ENCODE peak calls at places on chromosomes 1 and 21, in six cellular contexts. W, A, E, Z, V and O are unnamed samples.
A peak's percentile ranks its signal among the peaks of the same experiment; 100 is the strongest.

GRCh38 chr1:26351591-26352337 is 2.2 kb downstream of the CRYBG2 start:
- DNase-seq in V (no peak), E (peak; percentile 65), W (peak; percentile 70), A (peak; percentile 92), Z (no peak), O (no peak)

GRCh38 chr1:9275567-9276034 is 17.1 kb upstream of the SPSB1 start:
- DNase-seq in E (peak; percentile 92), Z (no peak), A (peak; percentile 85), V (peak; percentile 47), W (peak; percentile 91), O (no peak)

GRCh38 chr1:172429324-172430127 is 9.0 kb downstream of the C1orf105 start:
- DNase-seq in A (peak; percentile 81), Z (no peak), V (peak; percentile 46), E (peak; percentile 70), W (peak; percentile 55), O (peak; percentile 45)

GRCh38 chr21:45998871-45999580 is 17.5 kb downstream of the COL6A1 start:
- DNase-seq in A (no peak), W (no peak), E (no peak), V (no peak), Z (no peak), O (no peak)

GRCh38 chr1:23394664-23395063 is 25.0 kb upstream of the ZNF436 start:
- DNase-seq in A (no peak), V (no peak), E (peak; percentile 69), W (peak; percentile 90), Z (no peak), O (no peak)

GRCh38 chr21:14095021-14095420 is 115.7 kb downstream of the LIPI start:
- DNase-seq in W (no peak), A (no peak), V (no peak), Z (no peak), E (no peak), O (no peak)

GRCh38 chr21:45972353-45972715 is 9.2 kb upstream of the COL6A1 start:
- DNase-seq in A (no peak), E (no peak), V (no peak), W (no peak), Z (no peak), O (no peak)

GRCh38 chr1:112410704-112411103 is 14.7 kb downstream of the CTTNBP2NL start:
- DNase-seq in V (no peak), W (no peak), A (no peak), Z (no peak), E (no peak), O (no peak)

GRCh38 chr1:246607466-246607865 is 41.2 kb downstream of the CNST start:
- DNase-seq in W (no peak), Z (no peak), E (no peak), V (no peak), A (no peak), O (no peak)

GRCh38 chr1:230084408-230085177 is 17.6 kb downstream of the GALNT2 start:
- DNase-seq in Z (peak; percentile 75), E (peak; percentile 99), A (peak; percentile 99), V (no peak), W (peak; percentile 99), O (no peak)

GRCh38 chr1:55337801-55338447 is 122.8 kb upstream of the USP24 start:
- DNase-seq in V (peak; percentile 47), W (peak; percentile 45), E (peak; percentile 79), Z (no peak), A (peak; percentile 63), O (no peak)

GRCh38 chr1:41305576-41306365 is 55.5 kb upstream of the FOXO6 start:
- DNase-seq in W (no peak), V (no peak), Z (no peak), A (no peak), E (no peak), O (no peak)

GRCh38 chr1:209106861-209107260 is 476.7 kb upstream of the CAMK1G start:
- DNase-seq in A (no peak), E (no peak), Z (no peak), W (no peak), V (no peak), O (no peak)

GRCh38 chr1:165629848-165630628 is 996 bp upstream of the MGST3 start:
- DNase-seq in E (no peak), Z (no peak), W (no peak), V (peak; percentile 4), A (no peak), O (peak; percentile 72)

GRCh38 chr21:44708213-44708865 is 3.0 kb downstream of the TSPEAR start:
- DNase-seq in V (no peak), Z (no peak), W (no peak), A (no peak), E (no peak), O (no peak)

GRCh38 chr1:3324704-3325535 is 129.5 kb upstream of the ARHGEF16 start:
- DNase-seq in Z (no peak), A (no peak), V (no peak), E (no peak), W (no peak), O (no peak)

GRCh38 chr1:29851666-29852065 is 615.3 kb downstream of the PTPRU start:
- DNase-seq in A (peak; percentile 11), V (no peak), Z (no peak), W (no peak), E (no peak), O (no peak)

GRCh38 chr1:227563319-227564201 is at the start of gene ZNF678:
- DNase-seq in E (peak; percentile 94), Z (peak; percentile 78), V (peak; percentile 99), A (peak; percentile 88), W (peak; percentile 88), O (peak; percentile 95)

GRCh38 chr1:34199927-34200326 is 23.2 kb downstream of the C1orf94 start:
- DNase-seq in Z (no peak), E (peak; percentile 1), V (no peak), W (peak; percentile 72), A (peak; percentile 77), O (no peak)

GRCh38 chr1:6590046-6590445 is 10.3 kb downstream of the ZBTB48 start:
- DNase-seq in E (no peak), A (no peak), V (no peak), Z (no peak), W (no peak), O (no peak)

GRCh38 chr1:74686941-74687340 is 13.3 kb upstream of the ERICH3 start:
- DNase-seq in E (no peak), Z (no peak), W (no peak), A (peak; percentile 4), V (no peak), O (no peak)

GRCh38 chr1:220367833-220368232 is 95.6 kb upstream of the RAB3GAP2 start:
- DNase-seq in A (no peak), W (peak; percentile 46), Z (no peak), V (no peak), E (no peak), O (no peak)

GRCh38 chr1:46735708-46736324 is 16.9 kb upstream of the EFCAB14 start:
- DNase-seq in V (peak; percentile 51), Z (no peak), A (peak; percentile 58), W (peak; percentile 42), E (peak; percentile 60), O (no peak)

GRCh38 chr1:24216254-24216653 is 29.2 kb upstream of the IFNLR1 start:
- DNase-seq in E (no peak), W (no peak), A (no peak), V (no peak), Z (no peak), O (peak; percentile 57)

GRCh38 chr1:156802421-156802820 is 14.2 kb downstream of the SH2D2A start:
- DNase-seq in V (no peak), W (no peak), E (no peak), A (no peak), Z (no peak), O (no peak)

GRCh38 chr1:25023826-25024225 is 93.8 kb upstream of the RUNX3 start:
- DNase-seq in Z (no peak), E (no peak), A (no peak), V (no peak), W (no peak), O (no peak)

GRCh38 chr1:19336543-19336942 is 24.4 kb downstream of the SLC66A1 start:
- DNase-seq in W (peak; percentile 26), E (peak; percentile 68), Z (no peak), V (no peak), A (peak; percentile 67), O (no peak)

GRCh38 chr1:214551052-214551435 is 358 bp downstream of the PTPN14 start:
- DNase-seq in Z (no peak), A (no peak), W (no peak), E (no peak), V (peak; percentile 7), O (no peak)

GRCh38 chr1:154770897-154771594 is 99.0 kb downstream of the KCNN3 start:
- DNase-seq in V (no peak), W (no peak), E (no peak), Z (no peak), A (peak; percentile 38), O (no peak)

GRCh38 chr1:224259986-224260385 is 70.0 kb downstream of the NVL start:
- DNase-seq in V (no peak), W (peak; percentile 41), A (peak; percentile 11), E (no peak), Z (no peak), O (no peak)

GRCh38 chr1:112312879-112313278 is 83.1 kb upstream of the CTTNBP2NL start:
- DNase-seq in E (no peak), A (no peak), V (no peak), W (no peak), Z (no peak), O (no peak)

GRCh38 chr1:34824817-34825454 is 32.1 kb downstream of the GJA4 start:
- DNase-seq in E (no peak), W (no peak), Z (no peak), A (peak; percentile 23), V (no peak), O (no peak)

GRCh38 chr1:205689479-205689878 is 9.2 kb upstream of the SLC45A3 start:
- DNase-seq in A (no peak), V (no peak), Z (no peak), E (no peak), W (no peak), O (no peak)

GRCh38 chr1:111486431-111486830 is 12.6 kb downstream of the C1orf162 start:
- DNase-seq in E (no peak), Z (no peak), A (no peak), V (no peak), W (no peak), O (no peak)

GRCh38 chr1:160099716-160100375 is 1.4 kb upstream of the IGSF8 start:
- DNase-seq in W (no peak), A (no peak), E (no peak), Z (no peak), V (no peak), O (no peak)

GRCh38 chr1:39871796-39872195 is 11.5 kb downstream of the TRIT1 start:
- DNase-seq in A (no peak), Z (no peak), E (no peak), W (no peak), V (no peak), O (no peak)